ENCODE peak calls at places on chromosomes 3 and 15, in five cellular contexts. G is GM06990, X is gastrocnemius medialis, D is pancreas, M is NT2/D1. S is an unnamed sample.
A peak's percentile ranks its signal among the peaks of the same experiment; 100 is the strongest.

GRCh38 chr15:36558921-36559320 is 20.5 kb upstream of the CDIN1 start:
- DNase-seq in D (no peak), M (no peak), X (no peak), G (no peak), S (no peak)

GRCh38 chr3:77370413-77370812 is 330.5 kb downstream of the ROBO2 start:
- DNase-seq in M (no peak), G (no peak), X (no peak), D (no peak), S (no peak)

GRCh38 chr3:35900079-35900478 is 260.8 kb downstream of the ARPP21 start:
- DNase-seq in G (no peak), D (no peak), X (no peak), M (peak; percentile 52), S (no peak)

GRCh38 chr3:14374444-14374883 is 27.9 kb upstream of the SLC6A6 start:
- DNase-seq in D (no peak), G (no peak), M (no peak), X (no peak), S (peak; percentile 56)

GRCh38 chr15:88108991-88109390 is 147.5 kb downstream of the NTRK3 start:
- DNase-seq in D (no peak), M (no peak), G (no peak), X (no peak), S (peak; percentile 13)

GRCh38 chr3:11638669-11639402 is 4.9 kb downstream of the VGLL4 start:
- DNase-seq in M (no peak), X (peak; percentile 32), D (no peak), G (no peak), S (peak; percentile 66)

GRCh38 chr3:177538064-177538742 is 340.9 kb upstream of the TBL1XR1 start:
- DNase-seq in G (no peak), D (no peak), M (peak; percentile 40), X (peak; percentile 39), S (no peak)

GRCh38 chr15:32784571-32784970 is 66.8 kb downstream of the GREM1 start:
- DNase-seq in X (no peak), D (no peak), G (no peak), M (no peak), S (no peak)

GRCh38 chr15:95051881-95052280 is 820.5 kb downstream of the MCTP2 start:
- DNase-seq in G (no peak), D (no peak), M (no peak), X (no peak), S (no peak)

GRCh38 chr3:17195856-17196604 is 311.3 kb downstream of the PLCL2 start:
- DNase-seq in D (no peak), M (no peak), G (peak; percentile 50), X (no peak), S (peak; percentile 32)

GRCh38 chr15:68578175-68578959 is 426 bp upstream of the CORO2B start:
- DNase-seq in M (no peak), X (peak; percentile 33), G (no peak), D (peak; percentile 53), S (peak; percentile 88)

GRCh38 chr15:75659141-75659771 is 11.5 kb downstream of the SNX33 start:
- DNase-seq in X (no peak), G (no peak), D (no peak), M (no peak), S (no peak)

GRCh38 chr3:73624363-73625123 is at the start of gene PDZRN3:
- DNase-seq in D (peak; percentile 57), M (peak; percentile 50), X (peak; percentile 44), G (no peak), S (peak; percentile 74)

GRCh38 chr3:102205647-102206046 is 229.2 kb upstream of the ZPLD1 start:
- DNase-seq in G (no peak), M (no peak), D (no peak), X (no peak), S (no peak)

GRCh38 chr3:140290105-140290504 is 355.1 kb downstream of the CLSTN2 start:
- DNase-seq in X (no peak), M (no peak), D (no peak), G (no peak), S (no peak)

GRCh38 chr3:39114456-39114855 is 7.0 kb downstream of the TTC21A start:
- DNase-seq in M (no peak), D (no peak), G (no peak), X (no peak), S (no peak)

GRCh38 chr3:40930131-40930538 is 269.2 kb upstream of the CTNNB1 start:
- DNase-seq in D (peak; percentile 41), G (no peak), X (no peak), M (no peak), S (peak; percentile 17)

GRCh38 chr15:87155771-87156170 is 1076.1 kb downstream of the AGBL1 start:
- DNase-seq in X (no peak), D (no peak), G (no peak), M (no peak), S (no peak)

GRCh38 chr15:64443016-64443415 is 17.4 kb upstream of the ZNF609 start:
- DNase-seq in G (no peak), X (no peak), D (no peak), M (no peak), S (no peak)

GRCh38 chr3:18951333-18951732 is 197.0 kb upstream of the KCNH8 start:
- DNase-seq in G (no peak), M (no peak), X (no peak), D (no peak), S (no peak)

GRCh38 chr15:38685686-38686339 is 121.2 kb upstream of the RASGRP1 start:
- DNase-seq in D (no peak), M (no peak), G (no peak), X (no peak), S (no peak)

GRCh38 chr3:172155880-172156279 is 116.5 kb downstream of the FNDC3B start:
- DNase-seq in G (no peak), X (no peak), M (no peak), D (no peak), S (no peak)

GRCh38 chr3:53003320-53003719 is 42.6 kb downstream of the SFMBT1 start:
- DNase-seq in G (no peak), M (no peak), X (no peak), D (no peak), S (no peak)
- H3K4me3 ChIP-seq in G (no peak overlapping the region), M (no peak overlapping the region), X (no peak overlapping the region), D (no peak overlapping the region), S (no peak overlapping the region)

GRCh38 chr15:73935547-73935946 is 9.3 kb downstream of the LOXL1 start:
- DNase-seq in D (no peak), G (no peak), M (no peak), X (no peak), S (peak; percentile 86)
- H3K4me3 ChIP-seq in D (no peak overlapping the region), G (no peak overlapping the region), M (no peak overlapping the region), X (no peak overlapping the region), S (peak overlapping the region; percentile 27)

GRCh38 chr3:149195221-149195620 is 26.4 kb downstream of the CP start:
- DNase-seq in G (no peak), D (no peak), X (no peak), M (no peak), S (no peak)

GRCh38 chr3:149198611-149199010 is 23.0 kb downstream of the CP start:
- DNase-seq in X (no peak), M (peak; percentile 83), G (no peak), D (no peak), S (no peak)

GRCh38 chr3:149199474-149199873 is 22.2 kb downstream of the CP start:
- DNase-seq in M (no peak), G (no peak), D (no peak), X (no peak), S (no peak)

DNA sequence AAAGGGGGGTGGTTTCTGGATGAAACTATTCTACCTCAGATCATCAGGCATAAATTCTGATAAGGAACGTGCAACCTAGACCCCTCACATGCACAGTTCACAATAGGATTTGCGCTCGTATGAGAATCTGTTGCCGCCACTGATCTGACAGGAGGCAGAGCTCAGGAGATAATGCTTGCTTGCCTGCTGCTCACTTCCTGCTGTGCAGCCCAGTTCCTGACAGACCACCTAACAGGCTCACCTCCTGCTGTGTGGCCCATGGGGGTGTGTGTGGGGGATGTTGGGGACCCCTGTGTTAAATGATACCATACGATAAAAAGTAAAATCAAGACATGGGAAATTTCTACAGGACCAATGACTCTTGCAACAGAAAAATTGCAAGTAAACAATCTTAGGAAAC is 24.0 kb downstream of the CP start:
- DNase-seq in G (no peak), M (peak; percentile 33), X (no peak), D (no peak), S (peak; percentile 60)
- H3K4me3 ChIP-seq in G (no peak overlapping the region), M (peak overlapping the region; percentile 13), X (no peak overlapping the region), D (no peak overlapping the region), S (peak overlapping the region; percentile 4)

DNA sequence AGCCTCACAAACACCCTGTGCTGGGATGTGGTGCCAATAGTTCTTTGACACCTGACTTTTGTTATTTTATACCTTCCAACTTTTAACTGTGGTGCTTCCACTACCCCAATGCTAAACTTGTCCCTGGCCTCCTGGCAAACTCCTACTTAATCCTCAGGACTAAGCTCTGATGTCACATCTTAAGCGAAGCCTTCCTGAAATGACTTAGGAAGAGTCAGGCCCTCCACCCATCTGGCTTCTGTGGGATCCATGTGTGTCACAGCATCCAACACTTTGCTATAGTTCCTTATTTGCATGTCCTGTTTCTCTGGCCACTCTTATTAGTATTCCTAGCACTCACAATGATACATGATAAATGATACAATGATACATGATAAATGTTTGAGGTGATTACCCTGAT is 133.2 kb downstream of the FILIP1L start:
- DNase-seq in D (no peak), X (no peak), M (no peak), G (no peak), S (peak; percentile 49)
- H3K4me3 ChIP-seq in D (no peak overlapping the region), X (no peak overlapping the region), M (no peak overlapping the region), G (no peak overlapping the region), S (no peak overlapping the region)

GRCh38 chr3:20974389-20974788 is 776.6 kb downstream of the ZNF385D start:
- DNase-seq in G (no peak), X (no peak), M (no peak), D (no peak), S (no peak)

DNA sequence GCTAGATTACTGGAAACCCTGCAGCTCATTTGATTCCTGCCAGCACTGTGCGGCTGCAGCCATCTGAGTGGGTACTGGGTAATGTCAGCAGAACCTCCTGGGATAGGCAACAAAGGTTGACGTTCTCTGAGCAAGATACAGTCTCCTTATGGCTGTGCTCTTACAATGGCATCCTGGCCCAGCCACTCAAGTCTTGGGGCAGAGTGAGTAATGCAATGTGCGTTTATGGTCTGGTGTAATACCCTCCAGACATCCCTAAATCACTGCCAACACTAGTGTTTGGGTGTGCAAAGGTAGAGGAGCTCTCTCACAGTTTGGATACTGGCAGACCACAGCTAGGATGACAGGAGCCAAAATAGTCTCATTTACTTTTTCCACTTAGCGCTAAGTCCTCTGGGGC is 775.8 kb downstream of the ZNF385D start:
- DNase-seq in D (no peak), X (no peak), M (no peak), G (no peak), S (no peak)
- H3K4me3 ChIP-seq in D (no peak overlapping the region), X (no peak overlapping the region), M (no peak overlapping the region), G (no peak overlapping the region), S (no peak overlapping the region)

GRCh38 chr3:182818296-182818978 is 25.1 kb downstream of the ATP11B start:
- DNase-seq in X (no peak), M (no peak), G (no peak), D (no peak), S (no peak)
- H3K4me3 ChIP-seq in X (no peak overlapping the region), M (no peak overlapping the region), G (no peak overlapping the region), D (no peak overlapping the region), S (no peak overlapping the region)